ENCODE peak calls at places on chromosomes 4 and X, in eight cellular contexts. One of them, this sample, is unnamed.
A peak's percentile ranks its signal among the peaks of the same experiment; 100 is the strongest.

GRCh38 chr4:150366487-150366999 is 215.4 kb upstream of the MAB21L2 start:
- DNase-seq in aorta: no peak
- DNase-seq in MG63: no peak
- DNase-seq in IMR-90: no peak
- DNase-seq in lung: no peak
- DNase-seq in gastrocnemius medialis: no peak
- DNase-seq in BJ: no peak
- DNase-seq in prostate gland: no peak
- DNase-seq in this sample: no peak

GRCh38 chrX:115341421-115341820 is 51.9 kb downstream of the LUZP4 start:
- DNase-seq in aorta: no peak
- DNase-seq in MG63: no peak
- DNase-seq in IMR-90: no peak
- DNase-seq in lung: no peak
- DNase-seq in gastrocnemius medialis: no peak
- DNase-seq in BJ: no peak
- DNase-seq in prostate gland: no peak
- DNase-seq in this sample: no peak

GRCh38 chr4:118974758-118975157 is 86.1 kb downstream of the SYNPO2 start:
- DNase-seq in aorta: no peak
- DNase-seq in MG63: no peak
- DNase-seq in IMR-90: peak; percentile 63
- DNase-seq in lung: no peak
- DNase-seq in gastrocnemius medialis: no peak
- DNase-seq in BJ: no peak
- DNase-seq in prostate gland: no peak
- DNase-seq in this sample: no peak

GRCh38 chr4:41203841-41204240 is 10.5 kb downstream of the APBB2 start:
- DNase-seq in aorta: no peak
- DNase-seq in MG63: no peak
- DNase-seq in IMR-90: no peak
- DNase-seq in lung: no peak
- DNase-seq in gastrocnemius medialis: no peak
- DNase-seq in BJ: no peak
- DNase-seq in prostate gland: no peak
- DNase-seq in this sample: no peak

GRCh38 chr4:41057456-41057855 is 156.9 kb downstream of the APBB2 start:
- DNase-seq in aorta: no peak
- DNase-seq in MG63: no peak
- DNase-seq in IMR-90: peak; percentile 49
- DNase-seq in lung: no peak
- DNase-seq in gastrocnemius medialis: no peak
- DNase-seq in BJ: peak; percentile 92
- DNase-seq in prostate gland: no peak
- DNase-seq in this sample: peak; percentile 57

GRCh38 chrX:19174401-19175025 is 52.2 kb upstream of the ADGRG2 start:
- DNase-seq in aorta: no peak
- DNase-seq in MG63: peak; percentile 76
- DNase-seq in IMR-90: peak; percentile 48
- DNase-seq in lung: no peak
- DNase-seq in gastrocnemius medialis: no peak
- DNase-seq in BJ: no peak
- DNase-seq in prostate gland: no peak
- DNase-seq in this sample: peak; percentile 71

GRCh38 chr4:41161355-41161754 is 53.0 kb downstream of the APBB2 start:
- DNase-seq in aorta: no peak
- DNase-seq in MG63: no peak
- DNase-seq in IMR-90: no peak
- DNase-seq in lung: no peak
- DNase-seq in gastrocnemius medialis: no peak
- DNase-seq in BJ: no peak
- DNase-seq in prostate gland: no peak
- DNase-seq in this sample: no peak

GRCh38 chrX:48700951-48701653 is 4.6 kb downstream of the SUV39H1 start:
- DNase-seq in aorta: no peak
- DNase-seq in MG63: no peak
- DNase-seq in IMR-90: peak; percentile 6
- DNase-seq in lung: no peak
- DNase-seq in gastrocnemius medialis: no peak
- DNase-seq in BJ: no peak
- DNase-seq in prostate gland: no peak
- DNase-seq in this sample: peak; percentile 79

GRCh38 chr4:39526810-39527295 is 386 bp downstream of the UGDH start:
- DNase-seq in aorta: no peak
- DNase-seq in MG63: no peak
- DNase-seq in IMR-90: no peak
- DNase-seq in lung: no peak
- DNase-seq in gastrocnemius medialis: no peak
- DNase-seq in BJ: no peak
- DNase-seq in prostate gland: no peak
- DNase-seq in this sample: no peak

GRCh38 chr4:161714022-161714751 is 449.6 kb downstream of the FSTL5 start:
- DNase-seq in aorta: no peak
- DNase-seq in MG63: peak; percentile 25
- DNase-seq in IMR-90: peak; percentile 91
- DNase-seq in lung: no peak
- DNase-seq in gastrocnemius medialis: no peak
- DNase-seq in BJ: peak; percentile 68
- DNase-seq in prostate gland: no peak
- DNase-seq in this sample: peak; percentile 2

GRCh38 chr4:26192921-26193894 is 127.6 kb upstream of the RBPJ start:
- DNase-seq in aorta: no peak
- DNase-seq in MG63: no peak
- DNase-seq in IMR-90: no peak
- DNase-seq in lung: no peak
- DNase-seq in gastrocnemius medialis: no peak
- DNase-seq in BJ: no peak
- DNase-seq in prostate gland: no peak
- DNase-seq in this sample: no peak

GRCh38 chr4:4485806-4486205 is 56.0 kb downstream of the STX18 start:
- DNase-seq in aorta: no peak
- DNase-seq in MG63: no peak
- DNase-seq in IMR-90: no peak
- DNase-seq in lung: no peak
- DNase-seq in gastrocnemius medialis: no peak
- DNase-seq in BJ: no peak
- DNase-seq in prostate gland: no peak
- DNase-seq in this sample: no peak

GRCh38 chr4:76569695-76570094 is 134.7 kb downstream of the SHROOM3 start:
- DNase-seq in aorta: no peak
- DNase-seq in MG63: no peak
- DNase-seq in IMR-90: no peak
- DNase-seq in lung: no peak
- DNase-seq in gastrocnemius medialis: no peak
- DNase-seq in BJ: no peak
- DNase-seq in prostate gland: no peak
- DNase-seq in this sample: no peak

GRCh38 chr4:81314196-81314896 is 99.3 kb upstream of the PRKG2 start:
- DNase-seq in aorta: no peak
- DNase-seq in MG63: peak; percentile 78
- DNase-seq in IMR-90: peak; percentile 91
- DNase-seq in lung: peak; percentile 63
- DNase-seq in gastrocnemius medialis: no peak
- DNase-seq in BJ: peak; percentile 41
- DNase-seq in prostate gland: no peak
- DNase-seq in this sample: peak; percentile 93

GRCh38 chr4:53920116-53920515 is 144.3 kb downstream of the CHIC2 start:
- DNase-seq in aorta: no peak
- DNase-seq in MG63: no peak
- DNase-seq in IMR-90: no peak
- DNase-seq in lung: no peak
- DNase-seq in gastrocnemius medialis: no peak
- DNase-seq in BJ: no peak
- DNase-seq in prostate gland: no peak
- DNase-seq in this sample: peak; percentile 39

GRCh38 chr4:7781361-7781760 is 158.3 kb downstream of the AFAP1 start:
- DNase-seq in aorta: peak; percentile 44
- DNase-seq in MG63: no peak
- DNase-seq in IMR-90: peak; percentile 71
- DNase-seq in lung: no peak
- DNase-seq in gastrocnemius medialis: no peak
- DNase-seq in BJ: peak; percentile 39
- DNase-seq in prostate gland: no peak
- DNase-seq in this sample: peak; percentile 78

GRCh38 chr4:114132830-114133229 is 153.4 kb upstream of the ARSJ start:
- DNase-seq in aorta: no peak
- DNase-seq in MG63: no peak
- DNase-seq in IMR-90: no peak
- DNase-seq in lung: no peak
- DNase-seq in gastrocnemius medialis: no peak
- DNase-seq in BJ: no peak
- DNase-seq in prostate gland: no peak
- DNase-seq in this sample: peak; percentile 23

GRCh38 chr4:111890412-111890811 is 254.8 kb upstream of the FAM241A start:
- DNase-seq in aorta: no peak
- DNase-seq in MG63: no peak
- DNase-seq in IMR-90: no peak
- DNase-seq in lung: no peak
- DNase-seq in gastrocnemius medialis: no peak
- DNase-seq in BJ: no peak
- DNase-seq in prostate gland: no peak
- DNase-seq in this sample: no peak

GRCh38 chr4:159298502-159298901 is 195.6 kb downstream of the RAPGEF2 start:
- DNase-seq in aorta: no peak
- DNase-seq in MG63: peak; percentile 84
- DNase-seq in IMR-90: peak; percentile 59
- DNase-seq in lung: no peak
- DNase-seq in gastrocnemius medialis: no peak
- DNase-seq in BJ: no peak
- DNase-seq in prostate gland: no peak
- DNase-seq in this sample: no peak

GRCh38 chr4:8197521-8197920 is 1.6 kb upstream of the SH3TC1 start:
- DNase-seq in aorta: no peak
- DNase-seq in MG63: no peak
- DNase-seq in IMR-90: no peak
- DNase-seq in lung: no peak
- DNase-seq in gastrocnemius medialis: no peak
- DNase-seq in BJ: no peak
- DNase-seq in prostate gland: no peak
- DNase-seq in this sample: no peak

GRCh38 chr4:60455380-60455779 is 744.7 kb upstream of the ADGRL3 start:
- DNase-seq in aorta: no peak
- DNase-seq in MG63: no peak
- DNase-seq in IMR-90: no peak
- DNase-seq in lung: no peak
- DNase-seq in gastrocnemius medialis: no peak
- DNase-seq in BJ: no peak
- DNase-seq in prostate gland: no peak
- DNase-seq in this sample: no peak

GRCh38 chr4:80070880-80071620 is 2.0 kb downstream of the ANTXR2 start:
- DNase-seq in aorta: no peak
- DNase-seq in MG63: no peak
- DNase-seq in IMR-90: peak; percentile 55
- DNase-seq in lung: no peak
- DNase-seq in gastrocnemius medialis: no peak
- DNase-seq in BJ: peak; percentile 18
- DNase-seq in prostate gland: no peak
- DNase-seq in this sample: peak; percentile 17
- H3K4me3 ChIP-seq in aorta: peak overlapping the region; percentile 83
- H3K4me3 ChIP-seq in MG63: peak overlapping the region; percentile 81
- H3K4me3 ChIP-seq in IMR-90: peak overlapping the region; percentile 85
- H3K4me3 ChIP-seq in lung: no peak overlapping the region
- H3K4me3 ChIP-seq in gastrocnemius medialis: peak overlapping the region; percentile 79
- H3K4me3 ChIP-seq in BJ: peak overlapping the region; percentile 90
- H3K4me3 ChIP-seq in prostate gland: peak overlapping the region; percentile 87
- H3K4me3 ChIP-seq in this sample: peak overlapping the region; percentile 92

GRCh38 chrX:71365356-71365875 is 741 bp upstream of the TAF1 start:
- DNase-seq in aorta: no peak
- DNase-seq in MG63: no peak
- DNase-seq in IMR-90: no peak
- DNase-seq in lung: no peak
- DNase-seq in gastrocnemius medialis: no peak
- DNase-seq in BJ: no peak
- DNase-seq in prostate gland: no peak
- DNase-seq in this sample: no peak
- H3K4me3 ChIP-seq in aorta: peak overlapping the region; percentile 25
- H3K4me3 ChIP-seq in MG63: peak overlapping the region; percentile 78
- H3K4me3 ChIP-seq in IMR-90: peak overlapping the region; percentile 86
- H3K4me3 ChIP-seq in lung: peak overlapping the region; percentile 15
- H3K4me3 ChIP-seq in gastrocnemius medialis: peak overlapping the region; percentile 67
- H3K4me3 ChIP-seq in BJ: peak overlapping the region; percentile 60
- H3K4me3 ChIP-seq in prostate gland: peak overlapping the region; percentile 51
- H3K4me3 ChIP-seq in this sample: peak overlapping the region; percentile 56

GRCh38 chr4:92304073-92304472 is 307 bp downstream of the GRID2 start:
- DNase-seq in aorta: no peak
- DNase-seq in MG63: no peak
- DNase-seq in IMR-90: no peak
- DNase-seq in lung: no peak
- DNase-seq in gastrocnemius medialis: no peak
- DNase-seq in BJ: no peak
- DNase-seq in prostate gland: no peak
- DNase-seq in this sample: no peak

GRCh38 chr4:92305878-92306520 is 2.2 kb downstream of the GRID2 start:
- DNase-seq in aorta: no peak
- DNase-seq in MG63: no peak
- DNase-seq in IMR-90: no peak
- DNase-seq in lung: no peak
- DNase-seq in gastrocnemius medialis: no peak
- DNase-seq in BJ: no peak
- DNase-seq in prostate gland: no peak
- DNase-seq in this sample: no peak

GRCh38 chr4:92303621-92304027 is at the start of gene GRID2:
- DNase-seq in aorta: peak; percentile 19
- DNase-seq in MG63: peak; percentile 20
- DNase-seq in IMR-90: peak; percentile 2
- DNase-seq in lung: no peak
- DNase-seq in gastrocnemius medialis: no peak
- DNase-seq in BJ: no peak
- DNase-seq in prostate gland: no peak
- DNase-seq in this sample: peak; percentile 2

GRCh38 chr4:92304636-92305035 is 870 bp downstream of the GRID2 start:
- DNase-seq in aorta: no peak
- DNase-seq in MG63: no peak
- DNase-seq in IMR-90: no peak
- DNase-seq in lung: no peak
- DNase-seq in gastrocnemius medialis: no peak
- DNase-seq in BJ: no peak
- DNase-seq in prostate gland: no peak
- DNase-seq in this sample: no peak

GRCh38 chr4:92305148-92305877 is 1.5 kb downstream of the GRID2 start:
- DNase-seq in aorta: peak; percentile 62
- DNase-seq in MG63: peak; percentile 49
- DNase-seq in IMR-90: peak; percentile 32
- DNase-seq in lung: peak; percentile 28
- DNase-seq in gastrocnemius medialis: no peak
- DNase-seq in BJ: no peak
- DNase-seq in prostate gland: peak; percentile 16
- DNase-seq in this sample: peak; percentile 37
- H3K4me3 ChIP-seq in aorta: peak overlapping the region; percentile 33
- H3K4me3 ChIP-seq in MG63: peak overlapping the region; percentile 21
- H3K4me3 ChIP-seq in IMR-90: peak overlapping the region; percentile 5
- H3K4me3 ChIP-seq in lung: no peak overlapping the region
- H3K4me3 ChIP-seq in gastrocnemius medialis: peak overlapping the region; percentile 30
- H3K4me3 ChIP-seq in BJ: no peak overlapping the region
- H3K4me3 ChIP-seq in prostate gland: peak overlapping the region; percentile 22
- H3K4me3 ChIP-seq in this sample: peak overlapping the region; percentile 37

DNA sequence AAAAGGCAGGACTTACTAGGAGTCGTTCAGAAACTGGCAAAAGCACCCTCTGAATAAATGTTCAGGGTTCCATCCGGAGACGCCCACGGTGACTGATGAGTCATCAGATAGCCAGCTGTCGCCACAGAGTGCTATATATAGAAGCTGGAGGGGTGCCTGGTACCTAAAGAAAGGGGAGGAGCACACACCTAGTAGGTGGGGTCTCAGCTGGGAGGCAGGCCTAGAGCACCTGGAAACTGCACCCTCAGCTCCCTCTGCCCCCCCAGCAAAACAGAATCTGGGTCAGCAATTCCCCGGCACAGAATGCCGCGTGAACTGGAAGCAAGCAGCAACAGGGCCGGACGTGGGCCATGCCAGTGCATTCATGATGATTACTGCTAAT is 242.0 kb downstream of the BCOR start:
- DNase-seq in aorta: peak; percentile 56
- DNase-seq in MG63: peak; percentile 43
- DNase-seq in IMR-90: peak; percentile 43
- DNase-seq in lung: no peak
- DNase-seq in gastrocnemius medialis: no peak
- DNase-seq in BJ: no peak
- DNase-seq in prostate gland: no peak
- DNase-seq in this sample: peak; percentile 38
- H3K4me3 ChIP-seq in aorta: no peak overlapping the region
- H3K4me3 ChIP-seq in MG63: no peak overlapping the region
- H3K4me3 ChIP-seq in IMR-90: no peak overlapping the region
- H3K4me3 ChIP-seq in lung: no peak overlapping the region
- H3K4me3 ChIP-seq in gastrocnemius medialis: no peak overlapping the region
- H3K4me3 ChIP-seq in BJ: no peak overlapping the region
- H3K4me3 ChIP-seq in prostate gland: no peak overlapping the region
- H3K4me3 ChIP-seq in this sample: no peak overlapping the region

This sample was measured in cardiac fibroblast.